ENCODE peak calls at places on chromosomes 1 and 21, in five cellular contexts. W, K, E, H and N are unnamed samples.

GRCh38 chr1:222167896-222168295 is 380.0 kb downstream of the HHIPL2 start:
- DNase-seq in W (no peak), H (no peak), K (no peak), E (no peak), N (no peak)

GRCh38 chr21:37619464-37619974 is 252.9 kb downstream of the DYRK1A start:
- DNase-seq in E (no peak), W (no peak), H (no peak), K (no peak), N (no peak)

GRCh38 chr1:228335406-228336307 is 71.0 kb downstream of the TRIM11 start:
- DNase-seq in W (no peak), E (no peak), H (peak; percentile 2), K (peak; percentile 47), N (no peak)

GRCh38 chr1:106910798-106911197 is 145.7 kb upstream of the PRMT6 start:
- DNase-seq in H (no peak), K (no peak), W (no peak), E (no peak), N (no peak)

GRCh38 chr1:1942753-1943656 is 23.9 kb upstream of the TMEM52 start:
- DNase-seq in W (no peak), H (peak; percentile 49), K (no peak), E (peak; percentile 80), N (no peak)

GRCh38 chr1:59936358-59936821 is 9.8 kb upstream of the CYP2J2 start:
- DNase-seq in E (no peak), K (no peak), H (no peak), W (no peak), N (no peak)

GRCh38 chr21:42154237-42155044 is 64.5 kb upstream of the ABCG1 start:
- DNase-seq in W (no peak), K (peak; percentile 34), H (no peak), E (no peak), N (no peak)

GRCh38 chr1:237562247-237562823 is 328.4 kb downstream of the ZP4 start:
- DNase-seq in K (no peak), W (no peak), E (no peak), H (no peak), N (no peak)

GRCh38 chr1:39127513-39127912 is 77.0 kb upstream of the MACF1 start:
- DNase-seq in E (no peak), K (no peak), H (no peak), W (peak; percentile 47), N (no peak)

GRCh38 chr1:18324246-18324645 is 156.5 kb upstream of the KLHDC7A start:
- DNase-seq in E (no peak), K (no peak), W (no peak), H (no peak), N (no peak)

GRCh38 chr1:178651742-178652141 is 73.3 kb upstream of the RALGPS2 start:
- DNase-seq in W (no peak), H (no peak), E (no peak), K (no peak), N (no peak)

GRCh38 chr1:53470155-53470554 is 11.0 kb downstream of the DMRTB1 start:
- DNase-seq in K (peak; percentile 71), H (peak; percentile 53), E (peak; percentile 94), W (peak; percentile 68), N (no peak)

GRCh38 chr1:109497449-109498160 is 3.7 kb downstream of the CYB561D1 start:
- DNase-seq in H (no peak), E (no peak), K (no peak), W (no peak), N (no peak)

GRCh38 chr1:206575165-206575893 is 36.9 kb downstream of the EIF2D start:
- DNase-seq in E (no peak), W (peak; percentile 43), K (peak; percentile 61), H (peak; percentile 49), N (no peak)

GRCh38 chr1:210687582-210688279 is 359.0 kb downstream of the HHAT start:
- DNase-seq in W (no peak), K (no peak), H (no peak), E (no peak), N (no peak)

GRCh38 chr1:6762060-6762459 is 23.2 kb upstream of the CAMTA1 start:
- DNase-seq in K (no peak), W (no peak), H (no peak), E (no peak), N (no peak)

GRCh38 chr1:228497206-228497605 is 10.0 kb downstream of the RNF187 start:
- DNase-seq in E (no peak), H (no peak), W (no peak), K (no peak), N (no peak)

GRCh38 chr1:245614476-245614875 is 459.7 kb downstream of the KIF26B start:
- DNase-seq in E (no peak), W (no peak), K (no peak), H (no peak), N (no peak)

GRCh38 chr1:1785666-1786065 is 7.4 kb upstream of the NADK start:
- DNase-seq in H (no peak), W (no peak), E (no peak), K (no peak), N (no peak)

GRCh38 chr1:170807432-170807831 is 127.9 kb upstream of the MROH9 start:
- DNase-seq in H (no peak), W (no peak), E (no peak), K (no peak), N (no peak)

GRCh38 chr1:48223372-48224081 is 1.0 kb downstream of the SLC5A9 start:
- DNase-seq in H (peak; percentile 55), K (no peak), W (no peak), E (no peak), N (no peak)

GRCh38 chr1:7482772-7483495 is 288.2 kb upstream of the VAMP3 start:
- DNase-seq in W (no peak), K (no peak), E (no peak), H (no peak), N (no peak)

GRCh38 chr1:168751195-168751650 is 22.2 kb upstream of the DPT start:
- DNase-seq in E (no peak), K (no peak), H (no peak), W (no peak), N (no peak)

GRCh38 chr1:215119719-215120118 is 37.2 kb downstream of the KCNK2 start:
- DNase-seq in K (no peak), H (no peak), W (no peak), E (no peak), N (no peak)

GRCh38 chr1:6041432-6042062 is 4.1 kb upstream of the KCNAB2 start:
- DNase-seq in H (peak; percentile 43), K (no peak), W (peak; percentile 32), E (peak; percentile 90), N (no peak)

GRCh38 chr1:192814805-192815204 is 6.0 kb downstream of the RGS2 start:
- DNase-seq in H (no peak), E (no peak), K (no peak), W (no peak), N (no peak)

GRCh38 chr1:192810253-192810880 is 1.5 kb downstream of the RGS2 start:
- DNase-seq in H (peak; percentile 24), E (no peak), W (no peak), K (no peak), N (no peak)

GRCh38 chr1:192809286-192810252 is 730 bp downstream of the RGS2 start:
- DNase-seq in E (no peak), H (peak; percentile 46), W (peak; percentile 35), K (peak; percentile 69), N (no peak)

GRCh38 chr1:192811594-192812239 is 2.9 kb downstream of the RGS2 start:
- DNase-seq in K (no peak), E (no peak), H (no peak), W (no peak), N (no peak)

DNA sequence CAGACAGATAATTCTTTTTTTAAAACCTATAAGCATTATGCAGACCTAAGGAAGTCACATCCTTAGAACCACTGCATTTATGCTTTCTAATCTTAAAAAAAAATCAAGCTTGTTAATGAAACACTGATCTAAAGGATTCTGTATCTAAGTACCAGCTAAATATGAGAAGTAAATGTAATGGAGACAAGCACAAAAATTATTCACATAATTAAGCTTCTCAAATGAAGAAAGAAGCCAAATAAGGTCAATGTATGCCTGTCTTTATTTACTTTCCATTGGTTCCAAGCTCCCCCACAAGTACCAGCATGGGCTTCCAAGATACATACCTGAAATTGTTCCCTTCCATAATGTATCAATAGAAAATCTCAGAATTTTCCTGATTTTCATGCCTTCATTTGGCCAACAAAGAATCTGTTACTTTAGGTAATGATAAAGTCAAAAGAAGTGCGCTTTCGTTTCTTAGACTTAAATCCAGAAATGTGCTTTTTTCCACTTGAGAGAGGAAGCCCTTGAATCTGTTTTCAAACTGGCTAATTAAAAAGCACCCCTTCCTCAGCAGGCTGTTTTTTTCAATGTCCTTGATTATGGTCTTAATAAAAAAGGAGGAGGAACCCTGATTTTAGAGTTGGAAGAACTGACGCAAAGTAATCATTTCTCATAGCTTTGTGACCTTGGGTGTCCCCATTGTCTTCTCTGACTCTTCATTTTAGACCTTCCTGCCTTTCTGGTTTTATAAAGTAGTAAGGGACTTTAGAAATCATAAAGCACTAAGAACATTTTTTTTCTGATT is 3.8 kb downstream of the RGS2 start:
- DNase-seq in E (no peak), H (no peak), K (no peak), W (no peak), N (no peak)
- TF ChIP-seq POLR2A in E (no peak), H (no peak), K (no peak), W (no peak), N (no peak)

DNA sequence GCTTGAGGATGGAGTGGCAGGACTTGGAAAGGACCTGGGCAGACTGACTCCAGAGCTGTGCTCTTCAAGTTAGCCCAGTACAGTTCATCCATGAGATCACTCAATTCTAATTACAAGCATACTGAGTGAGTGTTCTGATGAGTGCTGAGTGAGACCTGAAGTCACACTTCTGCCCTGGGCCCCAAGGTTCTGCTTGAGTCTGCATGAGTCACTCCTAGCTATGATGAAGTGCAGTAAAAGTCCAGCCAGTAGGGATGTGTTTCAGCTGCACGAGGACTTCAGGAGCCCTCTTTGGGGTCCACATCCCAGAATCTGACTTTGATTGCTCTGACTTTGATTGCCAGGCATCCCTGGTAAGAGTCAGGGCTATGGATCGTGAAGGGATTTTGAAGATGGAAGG is 35.8 kb downstream of the PLEKHA6 start:
- DNase-seq in K (no peak), E (no peak), W (no peak), H (no peak), N (no peak)
- H3K4me1 ChIP-seq in K (peaks cover 26% of the 10 kb centered on the region), E (no peaks in the 10 kb centered on the region), W (peaks cover 52% of the 10 kb centered on the region), H (peaks cover 27% of the 10 kb centered on the region), N (peaks cover 21% of the 10 kb centered on the region)

GRCh38 chr1:154220970-154221814 is 437 bp downstream of the UBAP2L start:
- DNase-seq in E (peak; percentile 93), K (peak; percentile 88), W (peak; percentile 61), H (peak; percentile 60), N (no peak)
- TF ChIP-seq POLR2AphosphoS5 in E (no peak), K (no peak), W (no peak), H (no peak), N (no peak)

GRCh38 chr1:32072622-32073386 is at the start of gene TMEM39B:
- DNase-seq in E (peak; percentile 99), K (peak; percentile 95), H (peak; percentile 95), W (peak; percentile 97), N (no peak)
- TF ChIP-seq POLR2A in E (peak; percentile 74), K (no peak), H (peak; percentile 44), W (no peak), N (peak; percentile 15)